ENCODE peak calls at places on chromosomes 12 and 14, in seven cellular contexts. X, V, R, U, H, O and Z are unnamed samples.
A peak's percentile ranks its signal among the peaks of the same experiment; 100 is the strongest.

GRCh38 chr14:103740991-103741689 is 25.5 kb downstream of the ZFYVE21 start:
- DNase-seq in X (no peak), V (peak; percentile 22), R (no peak), U (no peak), H (no peak), O (no peak), Z (no peak)

GRCh38 chr14:52790011-52790755 is 1.2 kb downstream of the GNPNAT1 start:
- DNase-seq in X (peak; percentile 29), V (no peak), R (no peak), U (no peak), H (peak; percentile 22), O (peak; percentile 16), Z (no peak)

GRCh38 chr12:117914686-117915085 is 54.1 kb downstream of the KSR2 start:
- DNase-seq in X (no peak), V (no peak), R (no peak), U (no peak), H (no peak), O (no peak), Z (no peak)

GRCh38 chr14:100845341-100845740 is 19.4 kb downstream of the MEG3 start:
- DNase-seq in X (no peak), V (no peak), R (no peak), U (no peak), H (no peak), O (no peak), Z (no peak)

GRCh38 chr12:12839886-12840285 is 26.7 kb downstream of the DDX47 start:
- DNase-seq in X (no peak), V (peak; percentile 87), R (peak; percentile 91), U (no peak), H (peak; percentile 73), O (no peak), Z (peak; percentile 68)

GRCh38 chr14:80215756-80216581 is 4.7 kb upstream of the DIO2 start:
- DNase-seq in X (no peak), V (peak; percentile 80), R (no peak), U (no peak), H (peak; percentile 87), O (peak; percentile 18), Z (no peak)

GRCh38 chr12:89157413-89157812 is 194.9 kb downstream of the DUSP6 start:
- DNase-seq in X (no peak), V (no peak), R (no peak), U (no peak), H (no peak), O (no peak), Z (no peak)

GRCh38 chr14:34297786-34298520 is 164.1 kb downstream of the SPTSSA start:
- DNase-seq in X (no peak), V (no peak), R (no peak), U (no peak), H (peak; percentile 80), O (no peak), Z (no peak)

GRCh38 chr12:123269395-123269892 is 2.2 kb downstream of the CDK2AP1 start:
- DNase-seq in X (peak; percentile 74), V (peak; percentile 59), R (peak; percentile 77), U (no peak), H (peak; percentile 48), O (peak; percentile 73), Z (peak; percentile 66)

GRCh38 chr12:4909734-4910501 is at the start of gene KCNA1:
- DNase-seq in X (peak; percentile 54), V (peak; percentile 12), R (no peak), U (no peak), H (no peak), O (no peak), Z (peak; percentile 19)

GRCh38 chr12:51187370-51187987 is 14.5 kb upstream of the TFCP2 start:
- DNase-seq in X (no peak), V (no peak), R (no peak), U (no peak), H (no peak), O (no peak), Z (no peak)

GRCh38 chr14:105207996-105208737 is 27.1 kb upstream of the NUDT14 start:
- DNase-seq in X (no peak), V (no peak), R (no peak), U (no peak), H (no peak), O (no peak), Z (no peak)

GRCh38 chr14:101707285-101707842 is 54.1 kb upstream of the PPP2R5C start:
- DNase-seq in X (peak; percentile 82), V (peak; percentile 83), R (peak; percentile 67), U (no peak), H (peak; percentile 81), O (peak; percentile 82), Z (peak; percentile 85)

GRCh38 chr12:12723681-12724420 is 6.7 kb downstream of the CDKN1B start:
- DNase-seq in X (peak; percentile 47), V (no peak), R (no peak), U (peak; percentile 23), H (peak; percentile 36), O (peak; percentile 40), Z (peak; percentile 47)

GRCh38 chr12:24864796-24865125 is 84.1 kb downstream of the BCAT1 start:
- DNase-seq in X (peak; percentile 59), V (no peak), R (peak; percentile 36), U (no peak), H (no peak), O (no peak), Z (no peak)

GRCh38 chr14:98458702-98459101 is 813.3 kb downstream of the BCL11B start:
- DNase-seq in X (no peak), V (no peak), R (no peak), U (no peak), H (no peak), O (no peak), Z (no peak)

DNA sequence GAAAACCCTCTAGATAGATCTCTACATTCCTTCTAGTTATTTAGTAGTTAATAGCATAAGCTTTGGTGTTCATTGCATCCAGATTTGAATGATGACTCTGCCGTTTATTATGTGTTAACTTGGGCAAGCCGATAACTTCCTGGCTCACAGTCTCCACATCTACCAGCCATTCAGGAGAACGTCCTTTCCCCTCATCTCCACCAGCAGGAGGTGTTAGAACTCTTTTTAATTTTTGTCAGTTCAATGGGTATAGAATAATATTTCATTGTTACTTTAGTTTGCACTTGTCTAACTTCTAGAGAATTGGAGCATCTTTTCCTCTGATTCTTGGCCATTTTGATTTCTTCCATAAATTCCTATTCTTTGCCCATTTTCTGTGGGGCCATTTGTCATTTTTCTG is 30.0 kb upstream of the WSCD2 start:
- DNase-seq in X (peak; percentile 19), V (no peak), R (no peak), U (no peak), H (no peak), O (no peak), Z (peak; percentile 0)
- TF ChIP-seq CTCF in X (peak; percentile 28), V (no peak), R (no peak), U (no peak), H (peak; percentile 23), O (no peak), Z (peak; percentile 3)

GRCh38 chr12:53324779-53325538 is 3.5 kb upstream of the AAAS start:
- DNase-seq in X (peak; percentile 96), V (peak; percentile 90), R (peak; percentile 85), U (peak; percentile 82), H (peak; percentile 89), O (peak; percentile 93), Z (peak; percentile 96)

GRCh38 chr12:53326460-53327185 is 5.2 kb upstream of the AAAS start:
- DNase-seq in X (no peak), V (no peak), R (no peak), U (no peak), H (no peak), O (no peak), Z (no peak)

GRCh38 chr12:53328043-53328435 is 6.6 kb upstream of the AAAS start:
- DNase-seq in X (no peak), V (no peak), R (no peak), U (no peak), H (no peak), O (no peak), Z (no peak)

GRCh38 chr12:53325539-53326061 is 4.2 kb upstream of the AAAS start:
- DNase-seq in X (peak; percentile 59), V (peak; percentile 6), R (no peak), U (no peak), H (no peak), O (peak; percentile 34), Z (peak; percentile 37)

GRCh38 chr12:53327435-53328042 is 6.1 kb upstream of the AAAS start:
- DNase-seq in X (no peak), V (peak; percentile 34), R (no peak), U (no peak), H (no peak), O (no peak), Z (peak; percentile 48)
- TF ChIP-seq CTCF in X (peak; percentile 37), V (peak; percentile 30), R (peak; percentile 79), U (no peak), H (peak; percentile 19), O (peak; percentile 18), Z (peak; percentile 49)

GRCh38 chr12:57006809-57007475 is 596 bp upstream of the ZBTB39 start:
- DNase-seq in X (no peak), V (no peak), R (no peak), U (no peak), H (no peak), O (no peak), Z (no peak)
- TF ChIP-seq CTCF in X (no peak), V (no peak), R (no peak), U (no peak), H (no peak), O (no peak), Z (no peak)

GRCh38 chr12:57239587-57240068 is 10.1 kb downstream of the SHMT2 start:
- DNase-seq in X (no peak), V (no peak), R (no peak), U (no peak), H (no peak), O (no peak), Z (no peak)

GRCh38 chr12:57242329-57242690 is 8.7 kb downstream of the STAC3 start:
- DNase-seq in X (no peak), V (no peak), R (no peak), U (no peak), H (no peak), O (peak; percentile 58), Z (no peak)

GRCh38 chr12:57241556-57242310 is 9.3 kb downstream of the STAC3 start:
- DNase-seq in X (no peak), V (no peak), R (no peak), U (no peak), H (no peak), O (no peak), Z (no peak)

GRCh38 chr12:57240069-57240921 is 10.7 kb downstream of the STAC3 start:
- DNase-seq in X (peak; percentile 66), V (peak; percentile 47), R (peak; percentile 39), U (peak; percentile 51), H (peak; percentile 77), O (peak; percentile 54), Z (peak; percentile 41)

DNA sequence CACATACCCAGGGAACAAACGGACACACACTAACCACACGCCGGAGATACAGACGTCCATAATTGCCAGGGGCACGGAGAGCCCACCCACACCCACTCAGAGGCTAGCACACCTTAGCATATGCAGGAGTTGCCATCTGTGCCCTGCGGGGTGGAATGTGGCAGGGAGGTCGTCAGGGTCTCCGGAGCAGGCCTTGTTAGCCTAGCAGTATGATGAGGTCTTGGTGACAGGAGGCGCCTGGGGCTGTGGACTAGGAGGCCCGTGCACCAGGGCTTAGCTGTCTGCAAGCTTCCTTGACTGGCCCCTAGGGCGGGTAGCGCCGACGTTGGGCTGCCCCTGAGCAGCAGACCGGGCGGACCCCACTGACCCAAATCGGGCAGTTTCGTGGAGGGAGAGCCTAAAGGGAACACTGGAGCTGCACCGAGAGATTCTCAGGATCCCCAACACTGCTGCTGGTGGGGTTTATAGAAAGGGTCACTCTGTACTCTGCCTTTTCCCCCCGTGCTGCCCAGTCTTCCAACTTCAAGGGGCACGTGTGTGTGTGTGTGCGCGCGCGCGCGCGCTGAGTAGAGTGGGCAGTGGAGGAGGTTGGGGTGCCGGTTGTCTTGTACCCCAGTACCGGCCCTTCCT is 9.9 kb downstream of the STAC3 start:
- DNase-seq in X (no peak), V (no peak), R (peak; percentile 28), U (no peak), H (peak; percentile 45), O (no peak), Z (no peak)
- TF ChIP-seq CTCF in X (no peak), V (no peak), R (peak; percentile 3), U (no peak), H (no peak), O (no peak), Z (no peak)

GRCh38 chr12:43880547-43880946 is 44.7 kb downstream of the TMEM117 start:
- DNase-seq in X (no peak), V (no peak), R (no peak), U (no peak), H (no peak), O (no peak), Z (no peak)
- TF ChIP-seq CTCF in X (no peak), V (no peak), R (no peak), U (no peak), H (no peak), O (no peak), Z (no peak)